ENCODE peak calls at places on chromosomes 13 and 19, in ten cellular contexts. J, U, B, Y, S, C, V, G, H and A are unnamed samples. For H3K9me3, the result is how much of the 10 kb centered on the place peaks cover.

GRCh38 chr19:49324801-49325491 is at the start of gene SLC6A16:
- DNase-seq in J (no peak), U (no peak), B (no peak), Y (no peak), S (no peak), C (no peak), V (no peak), G (no peak), H (no peak), A (no peak)

GRCh38 chr19:13621413-13621812 is 115.1 kb upstream of the CACNA1A start:
- DNase-seq in J (no peak), U (no peak), B (no peak), Y (no peak), S (peak), C (no peak), V (no peak), G (no peak), H (peak), A (no peak)

GRCh38 chr13:73230714-73231113 is 171.9 kb downstream of the KLF5 start:
- DNase-seq in J (no peak), U (no peak), B (no peak), Y (no peak), S (no peak), C (no peak), V (no peak), G (no peak), H (no peak), A (no peak)

GRCh38 chr13:75675421-75675820 is 39.3 kb downstream of the LMO7 start:
- DNase-seq in J (no peak), U (no peak), B (no peak), Y (no peak), S (peak), C (no peak), V (no peak), G (no peak), H (peak), A (no peak)

GRCh38 chr19:15191514-15191913 is 9.3 kb downstream of the NOTCH3 start:
- DNase-seq in J (no peak), U (no peak), B (no peak), Y (no peak), S (no peak), C (no peak), V (no peak), G (no peak), H (no peak), A (no peak)

GRCh38 chr13:110273254-110273653 is 33.7 kb downstream of the COL4A1 start:
- DNase-seq in J (no peak), U (no peak), B (no peak), Y (no peak), S (no peak), C (no peak), V (no peak), G (no peak), H (no peak), A (no peak)

GRCh38 chr19:7680606-7681335 is at the start of gene TRAPPC5:
- DNase-seq in J (peak), U (peak), B (peak), Y (peak), S (peak), C (peak), V (peak), G (peak), H (peak), A (peak)

GRCh38 chr19:39411006-39411831 is 1.2 kb upstream of the PLEKHG2 start:
- DNase-seq in J (peak), U (peak), B (no peak), Y (peak), S (peak), C (peak), V (no peak), G (no peak), H (peak), A (no peak)

GRCh38 chr19:16867211-16867610 is 21.6 kb upstream of the F2RL3 start:
- DNase-seq in J (no peak), U (no peak), B (no peak), Y (no peak), S (no peak), C (no peak), V (no peak), G (no peak), H (no peak), A (no peak)

GRCh38 chr13:83738407-83738806 is 143.9 kb downstream of the SLITRK1 start:
- DNase-seq in J (no peak), U (no peak), B (no peak), Y (no peak), S (no peak), C (no peak), V (no peak), G (no peak), H (no peak), A (no peak)

GRCh38 chr13:87952377-87952776 is 281.2 kb downstream of the SLITRK5 start:
- DNase-seq in J (no peak), U (no peak), B (no peak), Y (no peak), S (no peak), C (no peak), V (no peak), G (no peak), H (no peak), A (no peak)

GRCh38 chr19:47381653-47382279 is 32.7 kb downstream of the DHX34 start:
- DNase-seq in J (no peak), U (peak), B (no peak), Y (no peak), S (no peak), C (no peak), V (no peak), G (no peak), H (no peak), A (no peak)

GRCh38 chr19:1247747-1248453 is 483 bp upstream of the MIDN start:
- DNase-seq in J (peak), U (peak), B (peak), Y (peak), S (peak), C (peak), V (peak), G (peak), H (peak), A (no peak)

GRCh38 chr13:29849071-29849541 is 1.3 kb downstream of the UBL3 start:
- DNase-seq in J (no peak), U (peak), B (no peak), Y (no peak), S (peak), C (peak), V (peak), G (no peak), H (peak), A (no peak)

GRCh38 chr13:20815469-20815868 is 41.7 kb upstream of the EEF1AKMT1 start:
- DNase-seq in J (no peak), U (no peak), B (no peak), Y (no peak), S (peak), C (no peak), V (no peak), G (no peak), H (peak), A (no peak)

GRCh38 chr19:15468675-15469512 is 4.5 kb upstream of the RASAL3 start:
- DNase-seq in J (no peak), U (no peak), B (no peak), Y (no peak), S (no peak), C (no peak), V (no peak), G (no peak), H (no peak), A (no peak)

GRCh38 chr13:29918845-29919244 is 68.4 kb upstream of the UBL3 start:
- DNase-seq in J (no peak), U (peak), B (no peak), Y (no peak), S (peak), C (no peak), V (no peak), G (no peak), H (peak), A (no peak)

GRCh38 chr19:38657633-38658222 is 10.3 kb downstream of the ACTN4 start:
- DNase-seq in J (no peak), U (no peak), B (no peak), Y (no peak), S (peak), C (no peak), V (peak), G (no peak), H (peak), A (no peak)

GRCh38 chr19:40219721-40220276 is 1.6 kb upstream of the TTC9B start:
- DNase-seq in J (no peak), U (no peak), B (no peak), Y (no peak), S (peak), C (no peak), V (no peak), G (no peak), H (peak), A (no peak)

GRCh38 chr13:102877285-102877684 is 31.5 kb downstream of the ERCC5 start:
- DNase-seq in J (no peak), U (no peak), B (no peak), Y (peak), S (peak), C (no peak), V (no peak), G (no peak), H (peak), A (no peak)

GRCh38 chr13:43309301-43309700 is 285.9 kb downstream of the DNAJC15 start:
- DNase-seq in J (no peak), U (no peak), B (no peak), Y (no peak), S (peak), C (no peak), V (no peak), G (no peak), H (peak), A (no peak)

GRCh38 chr13:73090116-73090811 is 31.5 kb downstream of the KLF5 start:
- DNase-seq in J (no peak), U (peak), B (no peak), Y (no peak), S (peak), C (no peak), V (no peak), G (no peak), H (peak), A (no peak)

GRCh38 chr19:35484637-35485036 is 5.6 kb downstream of the KRTDAP start:
- DNase-seq in J (no peak), U (no peak), B (no peak), Y (no peak), S (no peak), C (no peak), V (no peak), G (no peak), H (no peak), A (no peak)

GRCh38 chr13:51998723-51999471 is 12.4 kb downstream of the ATP7B start:
- DNase-seq in J (no peak), U (no peak), B (peak), Y (no peak), S (no peak), C (no peak), V (no peak), G (no peak), H (no peak), A (no peak)

GRCh38 chr19:21117041-21117907 is 24.6 kb upstream of the ZNF431 start:
- DNase-seq in J (no peak), U (no peak), B (no peak), Y (no peak), S (peak), C (no peak), V (no peak), G (no peak), H (peak), A (no peak)

GRCh38 chr19:10567696-10568443 is 909 bp downstream of the CDKN2D start:
- DNase-seq in J (no peak), U (no peak), B (no peak), Y (no peak), S (peak), C (no peak), V (no peak), G (no peak), H (no peak), A (no peak)

GRCh38 chr13:18936104-18936503 is 245.5 kb downstream of the TUBA3C start:
- DNase-seq in J (no peak), U (no peak), B (no peak), Y (no peak), S (peak), C (no peak), V (no peak), G (no peak), H (no peak), A (no peak)

GRCh38 chr13:48595330-48596127 is 58.2 kb upstream of the CYSLTR2 start:
- DNase-seq in J (peak), U (peak), B (no peak), Y (no peak), S (peak), C (no peak), V (peak), G (peak), H (peak), A (peak)
- H3K9me3 ChIP-seq in J (under half), U (under half), B (under half), Y (under half), S (under half), C (under half), V (under half), G (under half), H (under half), A (under half)

GRCh38 chr19:52034051-52034728 is 6.0 kb upstream of the ZNF614 start:
- DNase-seq in J (no peak), U (no peak), B (no peak), Y (no peak), S (peak), C (no peak), V (no peak), G (no peak), H (peak), A (no peak)
- H3K9me3 ChIP-seq in J (under half), U (under half), B (under half), Y (half or more), S (under half), C (under half), V (under half), G (half or more), H (half or more), A (half or more)

GRCh38 chr19:53431399-53432087 is at the start of gene ZNF761:
- DNase-seq in J (peak), U (peak), B (peak), Y (peak), S (peak), C (peak), V (peak), G (peak), H (peak), A (peak)
- H3K9me3 ChIP-seq in J (under half), U (under half), B (under half), Y (under half), S (under half), C (under half), V (under half), G (under half), H (under half), A (under half)

GRCh38 chr13:113959198-113959597 is 14.7 kb downstream of the C13orf46 start:
- DNase-seq in J (no peak), U (peak), B (no peak), Y (peak), S (peak), C (no peak), V (no peak), G (no peak), H (no peak), A (no peak)
- H3K9me3 ChIP-seq in J (under half), U (under half), B (half or more), Y (under half), S (under half), C (under half), V (under half), G (under half), H (under half), A (under half)

GRCh38 chr13:111963031-111963430 is 103.9 kb upstream of the SOX1 start:
- DNase-seq in J (no peak), U (no peak), B (no peak), Y (no peak), S (no peak), C (peak), V (no peak), G (no peak), H (no peak), A (no peak)

GRCh38 chr13:111962431-111962891 is 104.5 kb upstream of the SOX1 start:
- DNase-seq in J (no peak), U (no peak), B (no peak), Y (no peak), S (no peak), C (peak), V (no peak), G (no peak), H (no peak), A (no peak)

GRCh38 chr13:111960152-111960772 is 106.7 kb upstream of the SOX1 start:
- DNase-seq in J (no peak), U (no peak), B (no peak), Y (no peak), S (no peak), C (no peak), V (no peak), G (no peak), H (no peak), A (no peak)

GRCh38 chr13:111961793-111962192 is 105.2 kb upstream of the SOX1 start:
- DNase-seq in J (no peak), U (no peak), B (no peak), Y (no peak), S (no peak), C (no peak), V (no peak), G (no peak), H (no peak), A (no peak)

DNA sequence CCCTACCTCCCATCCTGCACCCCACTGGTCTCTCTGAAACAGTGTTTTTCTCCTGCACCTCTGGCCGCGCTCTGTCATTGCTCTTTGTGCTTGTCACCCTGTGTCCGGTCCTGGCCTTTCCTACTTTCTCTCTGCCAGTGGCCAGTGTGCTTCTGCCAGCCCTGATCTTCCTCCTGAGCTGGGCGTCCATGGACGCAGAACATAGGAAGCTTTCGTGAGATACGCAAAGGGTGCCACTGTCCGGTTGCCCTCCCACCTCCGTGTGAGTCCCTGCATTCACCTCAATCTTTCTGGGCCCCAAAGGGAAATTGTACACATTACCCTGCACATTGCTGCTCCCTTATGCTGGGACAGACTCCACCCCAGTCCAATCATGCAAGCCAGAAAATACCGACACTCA is 105.7 kb upstream of the SOX1 start:
- DNase-seq in J (no peak), U (no peak), B (no peak), Y (no peak), S (no peak), C (peak), V (no peak), G (no peak), H (no peak), A (no peak)
- H3K9me3 ChIP-seq in J (under half), U (under half), B (under half), Y (under half), S (under half), C (under half), V (under half), G (under half), H (under half), A (under half)

GRCh38 chr19:37243206-37243632 is 25.2 kb downstream of the ZNF383 start:
- DNase-seq in J (no peak), U (no peak), B (no peak), Y (no peak), S (no peak), C (no peak), V (no peak), G (no peak), H (no peak), A (no peak)
- H3K9me3 ChIP-seq in J (half or more), U (under half), B (under half), Y (half or more), S (under half), C (under half), V (under half), G (half or more), H (half or more), A (half or more)